ENCODE peak calls at places on chromosomes 1 and 21, in nine cellular contexts. U is suprapubic skin, E is body of pancreas, L is tibial nerve, S is Peyer's patch, X is heart left ventricle, W is stomach, T is HCT116, R is ovary. G is an unnamed sample.

GRCh38 chr1:165364432-165365133 is 8.1 kb upstream of the LMX1A start:
- DNase-seq in X (no peak), U (peak; percentile 88), T (peak; percentile 45), E (no peak), L (peak; percentile 32), S (no peak), R (no peak), W (no peak), G (no peak)

GRCh38 chr1:218317061-218317460 is 28.1 kb upstream of the TGFB2 start:
- DNase-seq in T (no peak), U (no peak), X (no peak), S (no peak), R (no peak), W (no peak), E (no peak), L (no peak), G (no peak)

GRCh38 chr1:182430263-182431068 is 19.5 kb upstream of the RGSL1 start:
- DNase-seq in W (no peak), S (no peak), U (no peak), E (no peak), X (no peak), R (no peak), L (no peak), T (no peak), G (no peak)

GRCh38 chr1:105137543-105138444 is 1388.1 kb downstream of the AMY1C start:
- DNase-seq in L (no peak), S (peak; percentile 41), X (no peak), W (no peak), E (peak; percentile 11), U (no peak), R (peak; percentile 27), T (no peak), G (peak; percentile 27)

GRCh38 chr1:219826290-219826689 is 102.1 kb downstream of the SLC30A10 start:
- DNase-seq in U (no peak), E (no peak), X (no peak), S (no peak), T (no peak), W (no peak), R (no peak), L (no peak), G (no peak)

GRCh38 chr1:209364716-209365115 is 218.8 kb upstream of the CAMK1G start:
- DNase-seq in T (no peak), E (no peak), R (no peak), L (no peak), S (no peak), X (no peak), W (no peak), U (no peak), G (no peak)

GRCh38 chr1:15345711-15346355 is 63.9 kb upstream of the EFHD2 start:
- DNase-seq in T (no peak), U (peak; percentile 75), W (peak; percentile 72), S (peak; percentile 80), R (no peak), E (no peak), L (no peak), X (peak; percentile 44), G (no peak)

GRCh38 chr1:226798427-226799411 is 59.6 kb upstream of the ITPKB start:
- DNase-seq in E (no peak), W (peak; percentile 34), U (no peak), L (no peak), R (no peak), S (no peak), T (no peak), X (peak; percentile 20), G (no peak)

GRCh38 chr1:237608433-237608832 is 282.3 kb downstream of the ZP4 start:
- DNase-seq in E (no peak), S (no peak), R (no peak), U (no peak), X (no peak), W (no peak), T (no peak), L (no peak), G (no peak)

GRCh38 chr21:42799948-42800347 is 79.4 kb downstream of the WDR4 start:
- DNase-seq in U (peak; percentile 14), R (no peak), L (no peak), E (no peak), X (no peak), W (no peak), T (no peak), S (no peak), G (no peak)

GRCh38 chr1:231800071-231800470 is 173.5 kb downstream of the DISC1 start:
- DNase-seq in L (no peak), E (no peak), T (no peak), U (no peak), R (no peak), S (no peak), W (no peak), X (no peak), G (peak; percentile 23)

GRCh38 chr1:234986750-234987414 is 141.8 kb downstream of the TOMM20 start:
- DNase-seq in S (no peak), L (no peak), R (no peak), U (no peak), X (peak; percentile 46), E (no peak), W (no peak), T (no peak), G (no peak)

GRCh38 chr21:45336535-45336810 is 48.8 kb upstream of the POFUT2 start:
- DNase-seq in R (no peak), E (no peak), L (no peak), X (no peak), S (no peak), T (no peak), W (no peak), U (peak; percentile 21), G (no peak)

GRCh38 chr21:32920474-32920873 is 105.3 kb upstream of the OLIG2 start:
- DNase-seq in L (no peak), X (no peak), U (no peak), E (no peak), R (no peak), S (no peak), T (no peak), W (no peak), G (no peak)

GRCh38 chr1:85463666-85464496 is 1.1 kb downstream of the DDAH1 start:
- DNase-seq in E (peak; percentile 18), S (no peak), U (no peak), X (no peak), R (no peak), T (no peak), W (no peak), L (no peak), G (no peak)

GRCh38 chr1:212234431-212235298 is 50.5 kb upstream of the PPP2R5A start:
- DNase-seq in T (peak; percentile 73), R (no peak), S (no peak), X (peak; percentile 69), W (no peak), U (no peak), L (peak; percentile 25), E (peak; percentile 75), G (peak; percentile 80)

GRCh38 chr1:39554277-39554676 is 22.3 kb downstream of the PABPC4 start:
- DNase-seq in U (no peak), X (no peak), W (no peak), S (no peak), L (no peak), T (no peak), E (no peak), R (no peak), G (no peak)

GRCh38 chr1:234985007-234985370 is 143.6 kb downstream of the TOMM20 start:
- DNase-seq in T (no peak), W (no peak), L (no peak), E (no peak), R (no peak), S (no peak), X (no peak), U (no peak), G (no peak)

GRCh38 chr1:47703981-47704596 is 266.2 kb downstream of the FOXD2 start:
- DNase-seq in L (no peak), W (no peak), X (no peak), U (no peak), S (no peak), R (no peak), E (no peak), T (peak; percentile 15), G (no peak)

GRCh38 chr1:115454835-115455511 is 116.9 kb upstream of the NGF start:
- DNase-seq in X (peak; percentile 41), S (no peak), T (no peak), R (peak; percentile 58), L (peak; percentile 17), W (no peak), E (no peak), U (no peak), G (no peak)

GRCh38 chr1:37931493-37932158 is 15.2 kb downstream of the INPP5B start:
- DNase-seq in L (peak; percentile 92), R (peak; percentile 96), W (peak; percentile 98), U (peak; percentile 97), X (peak; percentile 97), S (peak; percentile 99), T (peak; percentile 91), E (peak; percentile 97), G (peak; percentile 87)
- TF ChIP-seq POLR2A in L (no peak), R (no peak), W (no peak), U (no peak), X (peak; percentile 36), S (no peak), T (no peak), E (peak; percentile 46), G (peak; percentile 44)

GRCh38 chr1:248858096-248858890 is 592 bp downstream of the ZNF692 start:
- DNase-seq in U (peak; percentile 81), X (peak; percentile 53), T (peak; percentile 47), E (peak; percentile 87), W (peak; percentile 85), S (peak; percentile 82), L (peak; percentile 32), R (peak; percentile 68), G (no peak)
- TF ChIP-seq POLR2A in U (no peak), X (no peak), T (peak; percentile 35), E (peak; percentile 76), W (no peak), S (peak; percentile 21), L (no peak), R (no peak), G (peak; percentile 48)

DNA sequence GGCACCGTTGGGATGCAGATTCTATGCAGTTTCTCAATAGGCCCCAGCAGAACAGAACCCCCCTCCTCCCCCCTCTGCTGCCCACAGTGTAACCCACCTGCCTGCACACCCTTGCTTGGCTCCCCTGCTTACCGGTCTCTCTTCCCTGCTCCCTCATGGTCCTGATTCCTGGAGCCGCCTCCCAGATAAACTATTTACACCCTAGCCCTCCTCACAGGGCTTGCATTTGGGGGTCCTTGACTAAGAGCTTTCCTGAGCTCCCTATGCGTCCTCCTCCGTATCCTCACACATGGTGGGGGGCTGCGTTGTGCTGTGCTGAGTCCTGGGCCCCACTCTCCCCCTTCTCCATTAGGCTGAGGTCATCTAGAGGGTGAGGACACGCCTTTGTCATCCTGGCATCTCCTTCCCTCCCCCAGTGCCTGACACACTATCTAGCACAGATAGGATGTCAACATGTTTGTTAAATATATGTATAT is 121.9 kb downstream of the GRIK3 start:
- DNase-seq in X (no peak), L (no peak), E (no peak), T (no peak), U (no peak), W (no peak), S (no peak), R (no peak), G (no peak)
- TF ChIP-seq POLR2A in X (no peak), L (no peak), E (no peak), T (no peak), U (no peak), W (no peak), S (no peak), R (no peak), G (no peak)

DNA sequence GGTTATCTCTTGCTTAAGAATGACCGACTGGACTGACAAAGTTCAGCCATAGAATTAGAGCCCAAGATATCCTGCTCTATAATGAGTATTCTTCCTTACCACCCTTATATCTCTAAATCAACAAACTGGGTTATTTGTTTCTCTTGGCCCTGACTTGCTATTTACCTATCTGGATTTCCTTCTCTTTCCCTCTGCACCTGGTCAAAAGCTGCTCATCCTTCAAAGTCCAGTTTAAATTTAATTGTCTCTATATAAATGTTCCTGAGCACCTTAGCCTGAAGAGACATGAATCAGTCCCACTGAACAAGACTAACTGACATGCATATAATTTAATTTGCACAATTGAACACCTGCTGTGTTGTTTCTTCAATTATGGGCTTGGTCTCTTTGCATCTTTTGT is 127.1 kb upstream of the KCNJ15 start:
- DNase-seq in U (no peak), S (no peak), T (no peak), R (no peak), X (no peak), E (no peak), L (no peak), W (no peak), G (no peak)
- TF ChIP-seq POLR2A in U (no peak), S (no peak), T (no peak), R (no peak), X (no peak), E (no peak), L (no peak), W (no peak), G (no peak)